ENCODE peak calls at places on chromosomes 7 and 10, in four cellular contexts. One of them, this sample, is unnamed.
A peak's percentile ranks its signal among the peaks of the same experiment; 100 is the strongest.

GRCh38 chr10:89301721-89302445 is at the start of gene IFIT2:
- DNase-seq in HCT116: no peak
- DNase-seq in K562: peak; percentile 21
- DNase-seq in HepG2: peak; percentile 15
- DNase-seq in this sample: peak; percentile 62

GRCh38 chr10:78744521-78745090 is 324.2 kb upstream of the ZMIZ1 start:
- DNase-seq in HCT116: no peak
- DNase-seq in K562: no peak
- DNase-seq in HepG2: peak; percentile 56
- DNase-seq in this sample: no peak

GRCh38 chr7:117401293-117402002 is 25.8 kb downstream of the ASZ1 start:
- DNase-seq in HCT116: no peak
- DNase-seq in K562: peak; percentile 12
- DNase-seq in HepG2: peak; percentile 5
- DNase-seq in this sample: no peak

GRCh38 chr7:45962861-45963260 is 41.8 kb upstream of the IGFBP3 start:
- DNase-seq in HCT116: no peak
- DNase-seq in K562: no peak
- DNase-seq in HepG2: no peak
- DNase-seq in this sample: no peak

GRCh38 chr7:44698046-44698580 is 50.5 kb upstream of the ZMIZ2 start:
- DNase-seq in HCT116: no peak
- DNase-seq in K562: no peak
- DNase-seq in HepG2: no peak
- DNase-seq in this sample: no peak

GRCh38 chr7:129775695-129776396 is 164.3 kb downstream of the NRF1 start:
- DNase-seq in HCT116: no peak
- DNase-seq in K562: no peak
- DNase-seq in HepG2: no peak
- DNase-seq in this sample: no peak

GRCh38 chr10:74290703-74291102 is 139.7 kb downstream of the ADK start:
- DNase-seq in HCT116: no peak
- DNase-seq in K562: no peak
- DNase-seq in HepG2: no peak
- DNase-seq in this sample: no peak

GRCh38 chr7:82056282-82056681 is 286.4 kb upstream of the HGF start:
- DNase-seq in HCT116: no peak
- DNase-seq in K562: no peak
- DNase-seq in HepG2: no peak
- DNase-seq in this sample: no peak

GRCh38 chr7:7002416-7003062 is 176.5 kb upstream of the CCZ1B start:
- DNase-seq in HCT116: no peak
- DNase-seq in K562: no peak
- DNase-seq in HepG2: no peak
- DNase-seq in this sample: no peak

GRCh38 chr7:1422512-1423265 is 36.6 kb downstream of the MICALL2 start:
- DNase-seq in HCT116: no peak
- DNase-seq in K562: no peak
- DNase-seq in HepG2: no peak
- DNase-seq in this sample: no peak

GRCh38 chr7:114910787-114911186 is 11.1 kb upstream of the MDFIC start:
- DNase-seq in HCT116: no peak
- DNase-seq in K562: no peak
- DNase-seq in HepG2: peak; percentile 29
- DNase-seq in this sample: no peak

GRCh38 chr7:144057954-144058353 is 9.2 kb downstream of the OR2A5 start:
- DNase-seq in HCT116: no peak
- DNase-seq in K562: peak; percentile 26
- DNase-seq in HepG2: peak; percentile 10
- DNase-seq in this sample: peak; percentile 25
- TF ChIP-seq TCF7L2 in HCT116: no peak
- TF ChIP-seq TCF7L2 in K562: no peak
- TF ChIP-seq TCF7L2 in HepG2: no peak
- TF ChIP-seq TCF7L2 in this sample: no peak

GRCh38 chr10:103789771-103790201 is 65.6 kb downstream of the SH3PXD2A start:
- DNase-seq in HCT116: no peak
- DNase-seq in K562: no peak
- DNase-seq in HepG2: no peak
- DNase-seq in this sample: no peak
- TF ChIP-seq TCF7L2 in HCT116: no peak
- TF ChIP-seq TCF7L2 in K562: no peak
- TF ChIP-seq TCF7L2 in HepG2: no peak
- TF ChIP-seq TCF7L2 in this sample: no peak

GRCh38 chr7:351681-352480 is 61.9 kb downstream of the FOXL3 start:
- DNase-seq in HCT116: no peak
- DNase-seq in K562: no peak
- DNase-seq in HepG2: no peak
- DNase-seq in this sample: no peak
- TF ChIP-seq TCF7L2 in HCT116: no peak
- TF ChIP-seq TCF7L2 in K562: no peak
- TF ChIP-seq TCF7L2 in HepG2: no peak
- TF ChIP-seq TCF7L2 in this sample: no peak

DNA sequence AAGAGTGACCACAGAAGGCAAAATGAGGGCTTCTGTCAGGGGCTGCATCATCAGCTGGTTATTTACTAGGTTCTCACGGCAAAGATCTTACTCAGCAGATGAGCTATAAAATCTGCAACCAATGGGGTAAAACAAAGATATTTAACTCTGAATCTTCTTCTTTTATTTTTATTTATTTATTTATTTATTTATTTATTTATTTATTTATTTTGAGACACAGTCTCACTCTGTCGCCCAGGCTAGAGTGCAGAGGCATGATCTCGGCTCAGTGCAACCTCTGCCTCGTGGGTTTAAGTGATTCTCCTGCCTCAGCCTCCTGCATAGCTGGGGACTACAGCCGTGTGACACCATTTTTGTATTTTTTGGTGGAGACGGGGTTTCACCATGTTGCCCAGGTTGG is 11.3 kb downstream of the C10orf143 start:
- DNase-seq in HCT116: no peak
- DNase-seq in K562: no peak
- DNase-seq in HepG2: no peak
- DNase-seq in this sample: no peak
- TF ChIP-seq TCF7L2 in HCT116: no peak
- TF ChIP-seq TCF7L2 in K562: no peak
- TF ChIP-seq TCF7L2 in HepG2: no peak
- TF ChIP-seq TCF7L2 in this sample: no peak

GRCh38 chr10:61376908-61377368 is 76.2 kb downstream of the TMEM26 start:
- DNase-seq in HCT116: no peak
- DNase-seq in K562: no peak
- DNase-seq in HepG2: no peak
- DNase-seq in this sample: no peak
- TF ChIP-seq TCF7L2 in HCT116: no peak
- TF ChIP-seq TCF7L2 in K562: no peak
- TF ChIP-seq TCF7L2 in HepG2: no peak
- TF ChIP-seq TCF7L2 in this sample: no peak

GRCh38 chr10:8146650-8147049 is 92.2 kb downstream of the GATA3 start:
- DNase-seq in HCT116: peak; percentile 6
- DNase-seq in K562: no peak
- DNase-seq in HepG2: no peak
- DNase-seq in this sample: no peak

GRCh38 chr10:8149991-8150390 is 95.5 kb downstream of the GATA3 start:
- DNase-seq in HCT116: no peak
- DNase-seq in K562: no peak
- DNase-seq in HepG2: no peak
- DNase-seq in this sample: no peak

GRCh38 chr10:8144496-8144895 is 90.0 kb downstream of the GATA3 start:
- DNase-seq in HCT116: no peak
- DNase-seq in K562: no peak
- DNase-seq in HepG2: no peak
- DNase-seq in this sample: no peak

GRCh38 chr10:8151086-8151485 is 96.6 kb downstream of the GATA3 start:
- DNase-seq in HCT116: no peak
- DNase-seq in K562: no peak
- DNase-seq in HepG2: no peak
- DNase-seq in this sample: no peak

DNA sequence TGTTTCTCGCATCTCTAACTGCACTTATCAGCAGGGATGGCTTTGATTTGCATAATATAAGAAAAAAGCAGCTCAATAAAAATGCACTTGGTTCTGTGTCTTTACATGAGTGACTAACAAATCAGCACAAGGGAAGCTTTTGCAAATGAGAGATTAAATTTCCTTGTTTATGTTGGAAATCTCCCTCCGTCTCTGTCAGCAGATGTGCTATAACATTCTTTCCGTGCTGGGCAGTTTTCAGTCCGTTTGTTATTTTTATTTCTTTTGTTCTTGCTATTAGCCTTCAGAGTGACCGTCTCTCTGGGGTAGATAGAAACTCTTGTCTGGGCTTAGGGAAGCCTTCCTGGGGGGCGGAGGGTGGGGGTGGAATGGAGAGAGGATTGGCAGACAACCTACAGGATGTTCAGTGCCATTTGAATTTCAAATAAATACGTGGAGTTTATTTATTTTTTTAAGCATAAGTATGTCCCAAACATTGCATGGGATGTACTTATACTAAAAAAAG is 96.0 kb downstream of the GATA3 start:
- DNase-seq in HCT116: no peak
- DNase-seq in K562: no peak
- DNase-seq in HepG2: no peak
- DNase-seq in this sample: no peak
- TF ChIP-seq TCF7L2 in HCT116: no peak
- TF ChIP-seq TCF7L2 in K562: no peak
- TF ChIP-seq TCF7L2 in HepG2: no peak
- TF ChIP-seq TCF7L2 in this sample: no peak

DNA sequence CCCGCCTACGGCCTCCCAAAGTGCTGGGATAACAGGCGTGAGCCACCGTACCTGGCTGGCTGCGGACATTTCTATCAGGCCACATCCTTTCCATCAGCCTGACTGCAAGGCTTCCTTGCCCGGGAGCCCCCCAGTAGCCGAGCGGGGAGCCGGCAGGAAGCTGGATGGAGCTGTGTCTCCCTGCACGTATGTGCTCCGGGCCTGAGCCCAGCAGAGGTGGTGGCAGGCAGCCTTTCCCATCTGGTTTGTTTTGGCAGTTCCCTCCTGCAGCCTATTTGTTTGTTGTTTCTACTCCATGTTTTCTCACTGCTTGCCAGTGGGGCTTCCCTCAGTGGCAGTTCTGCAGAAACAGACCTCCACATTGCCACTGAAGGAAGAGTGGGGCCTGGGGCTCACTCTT is 5.4 kb downstream of the POP7 start:
- DNase-seq in HCT116: no peak
- DNase-seq in K562: no peak
- DNase-seq in HepG2: no peak
- DNase-seq in this sample: no peak
- TF ChIP-seq TCF7L2 in HCT116: no peak
- TF ChIP-seq TCF7L2 in K562: no peak
- TF ChIP-seq TCF7L2 in HepG2: no peak
- TF ChIP-seq TCF7L2 in this sample: no peak

GRCh38 chr10:33612116-33612515 is 277.6 kb upstream of the NRP1 start:
- DNase-seq in HCT116: no peak
- DNase-seq in K562: no peak
- DNase-seq in HepG2: no peak
- DNase-seq in this sample: no peak
- TF ChIP-seq TCF7L2 in HCT116: no peak
- TF ChIP-seq TCF7L2 in K562: no peak
- TF ChIP-seq TCF7L2 in HepG2: no peak
- TF ChIP-seq TCF7L2 in this sample: no peak

GRCh38 chr10:6064119-6064518 is 2.0 kb upstream of the IL2RA start:
- DNase-seq in HCT116: no peak
- DNase-seq in K562: no peak
- DNase-seq in HepG2: no peak
- DNase-seq in this sample: no peak

GRCh38 chr10:6065406-6065805 is 3.2 kb upstream of the IL2RA start:
- DNase-seq in HCT116: no peak
- DNase-seq in K562: no peak
- DNase-seq in HepG2: no peak
- DNase-seq in this sample: no peak

GRCh38 chr10:6061056-6061455 is 1.1 kb downstream of the IL2RA start:
- DNase-seq in HCT116: no peak
- DNase-seq in K562: no peak
- DNase-seq in HepG2: no peak
- DNase-seq in this sample: no peak

GRCh38 chr10:6059506-6059905 is 2.7 kb downstream of the IL2RA start:
- DNase-seq in HCT116: no peak
- DNase-seq in K562: no peak
- DNase-seq in HepG2: no peak
- DNase-seq in this sample: no peak

DNA sequence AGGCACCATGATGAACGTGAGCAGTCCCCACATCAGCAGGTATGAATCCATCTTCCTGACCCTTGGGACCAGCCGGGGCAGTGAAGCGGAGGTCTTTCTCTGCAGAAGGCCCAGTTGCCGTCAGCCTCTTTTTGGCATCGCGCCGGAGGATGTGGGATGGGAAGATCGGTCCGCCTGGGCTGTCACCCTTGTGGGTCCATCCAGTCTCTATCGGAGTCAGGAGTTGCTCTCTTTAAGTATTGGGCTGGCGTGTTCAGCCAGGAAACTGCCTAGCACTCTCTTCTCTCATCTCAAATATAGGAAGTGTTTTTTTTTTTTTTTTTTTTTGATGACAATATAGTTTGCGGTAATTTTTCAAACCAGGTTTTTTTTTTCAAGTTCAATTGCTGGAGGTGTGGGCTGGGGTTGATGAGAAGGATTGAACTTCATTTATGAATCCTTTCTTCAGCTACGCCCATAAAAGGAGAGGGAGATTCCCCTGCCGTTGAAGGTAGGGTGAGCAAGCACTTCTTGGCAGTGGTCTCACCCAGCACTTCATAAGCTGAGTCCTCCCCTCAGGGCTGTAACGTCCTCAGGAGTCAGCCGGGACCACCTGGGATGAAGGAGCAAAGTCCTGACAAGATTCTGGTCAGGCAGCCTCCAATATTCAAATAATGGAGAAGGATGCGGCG is at the start of gene IL2RA:
- DNase-seq in HCT116: no peak
- DNase-seq in K562: no peak
- DNase-seq in HepG2: no peak
- DNase-seq in this sample: no peak
- TF ChIP-seq TCF7L2 in HCT116: no peak
- TF ChIP-seq TCF7L2 in K562: no peak
- TF ChIP-seq TCF7L2 in HepG2: no peak
- TF ChIP-seq TCF7L2 in this sample: no peak

GRCh38 chr10:124999433-125000365 is 57.8 kb downstream of the ZRANB1 start:
- DNase-seq in HCT116: no peak
- DNase-seq in K562: no peak
- DNase-seq in HepG2: no peak
- DNase-seq in this sample: no peak

GRCh38 chr10:124998624-124999291 is 56.8 kb downstream of the ZRANB1 start:
- DNase-seq in HCT116: no peak
- DNase-seq in K562: no peak
- DNase-seq in HepG2: no peak
- DNase-seq in this sample: no peak

GRCh38 chr10:124997246-124997790 is 55.4 kb downstream of the ZRANB1 start:
- DNase-seq in HCT116: no peak
- DNase-seq in K562: no peak
- DNase-seq in HepG2: no peak
- DNase-seq in this sample: no peak

GRCh38 chr10:124996854-124997215 is 54.9 kb downstream of the ZRANB1 start:
- DNase-seq in HCT116: no peak
- DNase-seq in K562: no peak
- DNase-seq in HepG2: no peak
- DNase-seq in this sample: no peak

GRCh38 chr10:124997791-124998623 is 56.1 kb downstream of the ZRANB1 start:
- DNase-seq in HCT116: no peak
- DNase-seq in K562: no peak
- DNase-seq in HepG2: no peak
- DNase-seq in this sample: no peak
- TF ChIP-seq TCF7L2 in HCT116: no peak
- TF ChIP-seq TCF7L2 in K562: no peak
- TF ChIP-seq TCF7L2 in HepG2: no peak
- TF ChIP-seq TCF7L2 in this sample: no peak